ENCODE peak calls at places on chromosomes 13 and 19, in ten cellular contexts. One of them, this sample, is unnamed.

GRCh38 chr13:91280806-91281205 is 66.7 kb upstream of the MIR17HG start:
- DNase-seq in HCT116: no peak
- DNase-seq in astrocyte: no peak
- DNase-seq in Panc1: no peak
- DNase-seq in CD8-positive, alpha-beta T cell: no peak
- DNase-seq in dorsolateral prefrontal cortex: no peak
- DNase-seq in HepG2: no peak
- DNase-seq in PC-9: no peak
- DNase-seq in body of pancreas: no peak
- DNase-seq in CD4-positive, alpha-beta T cell: no peak
- DNase-seq in this sample: no peak

GRCh38 chr13:47237571-47237970 is 340.7 kb upstream of the HTR2A start:
- DNase-seq in astrocyte: no peak
- DNase-seq in CD4-positive, alpha-beta T cell: no peak
- DNase-seq in HepG2: no peak
- DNase-seq in PC-9: no peak
- DNase-seq in dorsolateral prefrontal cortex: no peak
- DNase-seq in body of pancreas: no peak
- DNase-seq in HCT116: no peak
- DNase-seq in Panc1: no peak
- DNase-seq in CD8-positive, alpha-beta T cell: no peak
- DNase-seq in this sample: no peak

GRCh38 chr19:36060430-36060829 is 5.7 kb downstream of the WDR62 start:
- DNase-seq in dorsolateral prefrontal cortex: peak
- DNase-seq in HepG2: no peak
- DNase-seq in body of pancreas: no peak
- DNase-seq in HCT116: no peak
- DNase-seq in CD4-positive, alpha-beta T cell: no peak
- DNase-seq in PC-9: no peak
- DNase-seq in CD8-positive, alpha-beta T cell: peak
- DNase-seq in Panc1: no peak
- DNase-seq in astrocyte: peak
- DNase-seq in this sample: peak

GRCh38 chr13:37617162-37617561 is 18.6 kb upstream of the POSTN start:
- DNase-seq in HepG2: no peak
- DNase-seq in CD4-positive, alpha-beta T cell: no peak
- DNase-seq in astrocyte: peak
- DNase-seq in CD8-positive, alpha-beta T cell: no peak
- DNase-seq in Panc1: no peak
- DNase-seq in HCT116: no peak
- DNase-seq in PC-9: peak
- DNase-seq in dorsolateral prefrontal cortex: no peak
- DNase-seq in body of pancreas: no peak
- DNase-seq in this sample: peak

GRCh38 chr19:17420267-17420924 is 549 bp downstream of the MVB12A start:
- DNase-seq in CD4-positive, alpha-beta T cell: no peak
- DNase-seq in body of pancreas: peak
- DNase-seq in CD8-positive, alpha-beta T cell: peak
- DNase-seq in HCT116: no peak
- DNase-seq in Panc1: no peak
- DNase-seq in dorsolateral prefrontal cortex: peak
- DNase-seq in HepG2: no peak
- DNase-seq in astrocyte: no peak
- DNase-seq in PC-9: no peak
- DNase-seq in this sample: peak

GRCh38 chr19:10100163-10100785 is 2.2 kb downstream of the ANGPTL6 start:
- DNase-seq in Panc1: no peak
- DNase-seq in HepG2: no peak
- DNase-seq in CD4-positive, alpha-beta T cell: no peak
- DNase-seq in CD8-positive, alpha-beta T cell: no peak
- DNase-seq in PC-9: no peak
- DNase-seq in dorsolateral prefrontal cortex: no peak
- DNase-seq in astrocyte: no peak
- DNase-seq in body of pancreas: no peak
- DNase-seq in HCT116: no peak
- DNase-seq in this sample: no peak

GRCh38 chr13:111406636-111407035 is 86.2 kb downstream of the TEX29 start:
- DNase-seq in HCT116: no peak
- DNase-seq in PC-9: no peak
- DNase-seq in CD4-positive, alpha-beta T cell: no peak
- DNase-seq in body of pancreas: no peak
- DNase-seq in CD8-positive, alpha-beta T cell: no peak
- DNase-seq in Panc1: no peak
- DNase-seq in astrocyte: no peak
- DNase-seq in HepG2: peak
- DNase-seq in dorsolateral prefrontal cortex: no peak
- DNase-seq in this sample: no peak

GRCh38 chr13:92143766-92144165 is 745.3 kb downstream of the GPC5 start:
- DNase-seq in body of pancreas: no peak
- DNase-seq in HCT116: no peak
- DNase-seq in HepG2: no peak
- DNase-seq in PC-9: no peak
- DNase-seq in CD4-positive, alpha-beta T cell: no peak
- DNase-seq in astrocyte: no peak
- DNase-seq in CD8-positive, alpha-beta T cell: no peak
- DNase-seq in Panc1: no peak
- DNase-seq in dorsolateral prefrontal cortex: no peak
- DNase-seq in this sample: peak

GRCh38 chr19:31448221-31448657 is 99.0 kb upstream of the TSHZ3 start:
- DNase-seq in CD4-positive, alpha-beta T cell: no peak
- DNase-seq in dorsolateral prefrontal cortex: no peak
- DNase-seq in PC-9: no peak
- DNase-seq in body of pancreas: peak
- DNase-seq in astrocyte: peak
- DNase-seq in Panc1: no peak
- DNase-seq in HCT116: no peak
- DNase-seq in CD8-positive, alpha-beta T cell: no peak
- DNase-seq in HepG2: no peak
- DNase-seq in this sample: peak

GRCh38 chr13:40120781-40121180 is 465.3 kb downstream of the COG6 start:
- DNase-seq in CD8-positive, alpha-beta T cell: no peak
- DNase-seq in PC-9: no peak
- DNase-seq in body of pancreas: no peak
- DNase-seq in HCT116: no peak
- DNase-seq in astrocyte: peak
- DNase-seq in HepG2: no peak
- DNase-seq in Panc1: no peak
- DNase-seq in CD4-positive, alpha-beta T cell: no peak
- DNase-seq in dorsolateral prefrontal cortex: no peak
- DNase-seq in this sample: peak

GRCh38 chr19:46753420-46754155 is 7.3 kb upstream of the STRN4 start:
- DNase-seq in CD8-positive, alpha-beta T cell: peak
- DNase-seq in HepG2: peak
- DNase-seq in HCT116: no peak
- DNase-seq in CD4-positive, alpha-beta T cell: peak
- DNase-seq in Panc1: no peak
- DNase-seq in PC-9: no peak
- DNase-seq in astrocyte: no peak
- DNase-seq in dorsolateral prefrontal cortex: no peak
- DNase-seq in body of pancreas: peak
- DNase-seq in this sample: peak

GRCh38 chr13:60019119-60019993 is 144.4 kb downstream of the DIAPH3 start:
- DNase-seq in Panc1: no peak
- DNase-seq in body of pancreas: no peak
- DNase-seq in astrocyte: peak
- DNase-seq in PC-9: no peak
- DNase-seq in CD4-positive, alpha-beta T cell: no peak
- DNase-seq in HCT116: no peak
- DNase-seq in dorsolateral prefrontal cortex: no peak
- DNase-seq in HepG2: peak
- DNase-seq in CD8-positive, alpha-beta T cell: no peak
- DNase-seq in this sample: peak

GRCh38 chr13:32016631-32017030 is 14.9 kb upstream of the FRY start:
- DNase-seq in astrocyte: no peak
- DNase-seq in PC-9: no peak
- DNase-seq in HCT116: no peak
- DNase-seq in HepG2: no peak
- DNase-seq in dorsolateral prefrontal cortex: no peak
- DNase-seq in body of pancreas: no peak
- DNase-seq in CD4-positive, alpha-beta T cell: no peak
- DNase-seq in CD8-positive, alpha-beta T cell: no peak
- DNase-seq in Panc1: no peak
- DNase-seq in this sample: no peak

GRCh38 chr13:73200432-73200831 is 141.6 kb downstream of the KLF5 start:
- DNase-seq in HepG2: no peak
- DNase-seq in astrocyte: peak
- DNase-seq in HCT116: no peak
- DNase-seq in Panc1: no peak
- DNase-seq in CD4-positive, alpha-beta T cell: no peak
- DNase-seq in body of pancreas: peak
- DNase-seq in PC-9: no peak
- DNase-seq in dorsolateral prefrontal cortex: no peak
- DNase-seq in CD8-positive, alpha-beta T cell: no peak
- DNase-seq in this sample: no peak

GRCh38 chr13:66657165-66657895 is 572.8 kb downstream of the PCDH9 start:
- DNase-seq in HepG2: peak
- DNase-seq in dorsolateral prefrontal cortex: no peak
- DNase-seq in astrocyte: peak
- DNase-seq in PC-9: peak
- DNase-seq in HCT116: peak
- DNase-seq in CD8-positive, alpha-beta T cell: no peak
- DNase-seq in Panc1: peak
- DNase-seq in body of pancreas: peak
- DNase-seq in CD4-positive, alpha-beta T cell: no peak
- DNase-seq in this sample: peak

GRCh38 chr13:27270594-27271520 is at the start of gene RASL11A:
- DNase-seq in HepG2: peak
- DNase-seq in body of pancreas: peak
- DNase-seq in Panc1: no peak
- DNase-seq in astrocyte: peak
- DNase-seq in HCT116: peak
- DNase-seq in PC-9: peak
- DNase-seq in CD4-positive, alpha-beta T cell: peak
- DNase-seq in dorsolateral prefrontal cortex: peak
- DNase-seq in CD8-positive, alpha-beta T cell: peak
- DNase-seq in this sample: peak

GRCh38 chr19:17275441-17276175 is 6.1 kb upstream of the ANKLE1 start:
- DNase-seq in PC-9: no peak
- DNase-seq in CD8-positive, alpha-beta T cell: no peak
- DNase-seq in Panc1: no peak
- DNase-seq in HCT116: no peak
- DNase-seq in dorsolateral prefrontal cortex: no peak
- DNase-seq in CD4-positive, alpha-beta T cell: no peak
- DNase-seq in HepG2: no peak
- DNase-seq in astrocyte: no peak
- DNase-seq in body of pancreas: no peak
- DNase-seq in this sample: no peak

GRCh38 chr13:44296856-44297255 is 76.8 kb upstream of the SERP2 start:
- DNase-seq in HepG2: no peak
- DNase-seq in CD4-positive, alpha-beta T cell: no peak
- DNase-seq in CD8-positive, alpha-beta T cell: no peak
- DNase-seq in body of pancreas: no peak
- DNase-seq in Panc1: no peak
- DNase-seq in dorsolateral prefrontal cortex: no peak
- DNase-seq in astrocyte: no peak
- DNase-seq in HCT116: no peak
- DNase-seq in PC-9: no peak
- DNase-seq in this sample: no peak

GRCh38 chr19:41701401-41702075 is 6.9 kb upstream of the CEACAM5 start:
- DNase-seq in HepG2: no peak
- DNase-seq in PC-9: no peak
- DNase-seq in CD4-positive, alpha-beta T cell: no peak
- DNase-seq in astrocyte: no peak
- DNase-seq in CD8-positive, alpha-beta T cell: no peak
- DNase-seq in HCT116: no peak
- DNase-seq in body of pancreas: peak
- DNase-seq in dorsolateral prefrontal cortex: no peak
- DNase-seq in Panc1: no peak
- DNase-seq in this sample: no peak
- TF ChIP-seq CTCF in HepG2: peak
- TF ChIP-seq CTCF in PC-9: peak
- TF ChIP-seq CTCF in CD4-positive, alpha-beta T cell: no peak
- TF ChIP-seq CTCF in astrocyte: no peak
- TF ChIP-seq CTCF in CD8-positive, alpha-beta T cell: no peak
- TF ChIP-seq CTCF in HCT116: peak
- TF ChIP-seq CTCF in body of pancreas: peak
- TF ChIP-seq CTCF in dorsolateral prefrontal cortex: no peak
- TF ChIP-seq CTCF in Panc1: peak
- TF ChIP-seq CTCF in this sample: peak

GRCh38 chr13:102970542-102970941 is 95.7 kb downstream of the SLC10A2 start:
- DNase-seq in CD4-positive, alpha-beta T cell: no peak
- DNase-seq in dorsolateral prefrontal cortex: no peak
- DNase-seq in HepG2: no peak
- DNase-seq in astrocyte: no peak
- DNase-seq in Panc1: no peak
- DNase-seq in PC-9: no peak
- DNase-seq in HCT116: no peak
- DNase-seq in body of pancreas: no peak
- DNase-seq in CD8-positive, alpha-beta T cell: no peak
- DNase-seq in this sample: no peak
- H3K27ac ChIP-seq in CD4-positive, alpha-beta T cell: no peak
- H3K27ac ChIP-seq in dorsolateral prefrontal cortex: no peak
- H3K27ac ChIP-seq in HepG2: no peak
- H3K27ac ChIP-seq in astrocyte: no peak
- H3K27ac ChIP-seq in Panc1: no peak
- H3K27ac ChIP-seq in PC-9: no peak
- H3K27ac ChIP-seq in HCT116: no peak
- H3K27ac ChIP-seq in body of pancreas: no peak
- H3K27ac ChIP-seq in CD8-positive, alpha-beta T cell: no peak
- H3K27ac ChIP-seq in this sample: no peak

DNA sequence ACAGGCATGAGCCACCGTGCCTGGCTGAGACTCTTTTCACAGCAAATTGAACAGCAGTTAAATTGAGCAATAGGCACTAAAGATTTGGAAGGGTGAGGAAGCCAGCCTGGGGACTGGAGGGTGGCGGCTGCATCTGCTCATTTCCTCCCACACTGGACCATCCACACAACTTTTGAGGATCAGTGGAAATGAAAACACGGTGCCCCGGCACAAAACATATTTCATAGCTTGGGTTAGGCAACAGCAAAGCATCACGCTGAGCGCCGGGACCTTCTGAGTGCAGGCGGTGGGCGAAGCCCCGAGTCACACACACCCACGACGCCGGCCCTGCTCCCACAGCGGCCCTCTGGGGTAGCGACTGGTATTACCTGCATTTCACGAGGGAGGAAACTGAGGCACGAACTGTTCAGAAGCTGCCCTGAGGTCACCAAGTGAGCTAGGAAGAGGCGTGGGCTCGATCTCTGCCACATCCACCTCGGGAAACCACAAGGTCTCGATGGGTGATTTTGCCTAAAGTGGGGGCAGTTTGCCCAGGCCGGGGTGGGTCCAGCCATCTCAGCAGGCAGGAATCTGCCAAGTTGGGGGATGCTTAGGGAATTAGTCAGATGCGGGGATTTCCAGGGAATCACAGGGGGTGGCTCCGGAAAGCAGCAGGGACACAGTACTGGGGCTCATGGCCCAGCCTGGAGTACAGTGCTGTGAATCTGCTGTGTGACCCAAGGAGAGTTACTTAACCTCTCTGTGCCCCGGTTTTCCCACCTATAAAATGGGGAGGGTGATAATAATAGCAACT is 3.5 kb upstream of the SBNO2 start:
- DNase-seq in astrocyte: peak
- DNase-seq in CD4-positive, alpha-beta T cell: no peak
- DNase-seq in dorsolateral prefrontal cortex: no peak
- DNase-seq in PC-9: peak
- DNase-seq in body of pancreas: no peak
- DNase-seq in Panc1: no peak
- DNase-seq in HepG2: no peak
- DNase-seq in HCT116: peak
- DNase-seq in CD8-positive, alpha-beta T cell: no peak
- DNase-seq in this sample: no peak
- TF ChIP-seq CTCF in astrocyte: no peak
- TF ChIP-seq CTCF in CD4-positive, alpha-beta T cell: no peak
- TF ChIP-seq CTCF in dorsolateral prefrontal cortex: no peak
- TF ChIP-seq CTCF in PC-9: no peak
- TF ChIP-seq CTCF in body of pancreas: no peak
- TF ChIP-seq CTCF in Panc1: no peak
- TF ChIP-seq CTCF in HepG2: no peak
- TF ChIP-seq CTCF in HCT116: peak
- TF ChIP-seq CTCF in CD8-positive, alpha-beta T cell: no peak
- TF ChIP-seq CTCF in this sample: peak

GRCh38 chr13:98581971-98582702 is 5.2 kb upstream of the STK24 start:
- DNase-seq in PC-9: peak
- DNase-seq in HCT116: no peak
- DNase-seq in CD4-positive, alpha-beta T cell: no peak
- DNase-seq in body of pancreas: no peak
- DNase-seq in dorsolateral prefrontal cortex: no peak
- DNase-seq in Panc1: no peak
- DNase-seq in astrocyte: peak
- DNase-seq in CD8-positive, alpha-beta T cell: no peak
- DNase-seq in HepG2: no peak
- DNase-seq in this sample: peak
- H3K27ac ChIP-seq in PC-9: no peak
- H3K27ac ChIP-seq in HCT116: no peak
- H3K27ac ChIP-seq in CD4-positive, alpha-beta T cell: no peak
- H3K27ac ChIP-seq in body of pancreas: no peak
- H3K27ac ChIP-seq in dorsolateral prefrontal cortex: no peak
- H3K27ac ChIP-seq in Panc1: no peak
- H3K27ac ChIP-seq in astrocyte: peak
- H3K27ac ChIP-seq in CD8-positive, alpha-beta T cell: no peak
- H3K27ac ChIP-seq in HepG2: no peak
- H3K27ac ChIP-seq in this sample: peak